ENCODE peak calls at places on chromosome 16, in seven cellular contexts. T, U, R, K, E, V and N are unnamed samples.

GRCh38 chr16:12459401-12459791 is 344.3 kb downstream of the CPPED1 start:
- DNase-seq in V (no peak), E (peak; percentile 88), T (no peak), R (no peak), U (peak; percentile 68), K (no peak), N (no peak)

GRCh38 chr16:69482410-69482951 is 58.1 kb downstream of the CYB5B start:
- DNase-seq in U (no peak), K (no peak), E (peak; percentile 93), T (no peak), V (no peak), R (no peak), N (peak; percentile 93)

GRCh38 chr16:21186326-21186691 is 25.1 kb downstream of the ZP2 start:
- DNase-seq in K (no peak), E (no peak), V (no peak), U (no peak), R (no peak), T (no peak), N (no peak)

GRCh38 chr16:58723109-58723508 is 11.0 kb downstream of the GOT2 start:
- DNase-seq in T (no peak), K (no peak), E (no peak), R (no peak), U (no peak), V (no peak), N (no peak)

GRCh38 chr16:29290631-29291247 is 115.8 kb downstream of the NPIPB11 start:
- DNase-seq in V (peak; percentile 58), T (peak; percentile 39), R (no peak), U (peak; percentile 84), E (peak; percentile 99), K (peak; percentile 33), N (peak; percentile 89)

GRCh38 chr16:67013238-67013822 is 15.6 kb upstream of the CBFB start:
- DNase-seq in R (no peak), E (no peak), K (no peak), V (no peak), T (no peak), U (no peak), N (no peak)

GRCh38 chr16:90008708-90009145 is 10.5 kb downstream of the DBNDD1 start:
- DNase-seq in T (peak; percentile 30), V (peak; percentile 54), R (peak; percentile 52), U (peak; percentile 82), E (no peak), K (peak; percentile 45), N (no peak)

GRCh38 chr16:85183564-85183963 is 71.3 kb upstream of the CIBAR2 start:
- DNase-seq in U (no peak), R (no peak), E (no peak), K (no peak), T (no peak), V (no peak), N (no peak)

GRCh38 chr16:9836118-9836736 is 346.0 kb downstream of the GRIN2A start:
- DNase-seq in T (no peak), E (no peak), K (no peak), U (no peak), V (no peak), R (no peak), N (no peak)

GRCh38 chr16:6777624-6778023 is 555.0 kb upstream of the RBFOX1 start:
- DNase-seq in K (no peak), U (no peak), V (no peak), E (no peak), T (no peak), R (no peak), N (no peak)

GRCh38 chr16:81446318-81447275 is 2.0 kb downstream of the CMIP start:
- DNase-seq in V (no peak), U (no peak), R (peak; percentile 22), T (peak; percentile 28), K (no peak), E (peak; percentile 92), N (no peak)

GRCh38 chr16:57115504-57116182 is 23.3 kb downstream of the CPNE2 start:
- DNase-seq in U (no peak), K (no peak), T (no peak), V (no peak), R (no peak), E (no peak), N (no peak)

GRCh38 chr16:30585400-30586191 is at the start of gene ZNF785:
- DNase-seq in E (peak; percentile 99), U (peak; percentile 93), V (peak; percentile 86), R (peak; percentile 93), T (peak; percentile 91), K (peak; percentile 87), N (peak; percentile 99)

GRCh38 chr16:57795431-57795878 is 6.8 kb downstream of the KIFC3 start:
- DNase-seq in E (no peak), R (no peak), T (no peak), U (no peak), V (no peak), K (no peak), N (no peak)